ENCODE peak calls at places on chromosomes 5 and 9, in six cellular contexts. L is H9, R is DND-41, D is astrocyte, I is neural progenitor cell, K is MM.1S. M is an unnamed sample.

GRCh38 chr9:81671880-81672280 is 17.5 kb downstream of the TLE1 start:
- DNase-seq in I (no peak), D (peak; percentile 87), R (no peak), L (no peak), K (no peak), M (peak; percentile 69)

GRCh38 chr5:180161420-180162303 is 47.3 kb downstream of the RASGEF1C start:
- DNase-seq in K (no peak), D (no peak), R (no peak), I (peak; percentile 36), L (peak; percentile 48), M (no peak)

GRCh38 chr5:1007681-1008450 is 736 bp upstream of the NKD2 start:
- DNase-seq in L (no peak), D (no peak), I (no peak), K (no peak), R (no peak), M (no peak)

GRCh38 chr9:105150991-105151685 is 93.3 kb upstream of the SLC44A1 start:
- DNase-seq in D (peak; percentile 72), K (no peak), R (no peak), L (no peak), I (no peak), M (no peak)

GRCh38 chr9:112571624-112572341 is 85.2 kb downstream of the KIAA1958 start:
- DNase-seq in L (no peak), I (no peak), D (no peak), K (no peak), R (no peak), M (no peak)

GRCh38 chr5:180173875-180174586 is 35.0 kb downstream of the RASGEF1C start:
- DNase-seq in R (no peak), K (no peak), I (no peak), L (no peak), D (peak; percentile 88), M (no peak)

GRCh38 chr9:19409406-19410194 is 791 bp downstream of the ACER2 start:
- DNase-seq in D (no peak), R (peak; percentile 28), L (peak; percentile 67), I (peak; percentile 64), K (no peak), M (peak; percentile 43)

GRCh38 chr5:138354387-138354786 is 1.9 kb downstream of the KDM3B start:
- DNase-seq in I (peak; percentile 45), D (no peak), K (no peak), L (no peak), R (no peak), M (no peak)

GRCh38 chr5:90792725-90793124 is 234.1 kb downstream of the ADGRV1 start:
- DNase-seq in L (no peak), R (no peak), I (no peak), K (no peak), D (peak; percentile 22), M (no peak)

GRCh38 chr5:169545762-169546161 is 37.8 kb upstream of the SPDL1 start:
- DNase-seq in L (no peak), I (no peak), K (no peak), D (peak; percentile 62), R (no peak), M (no peak)

GRCh38 chr5:97919719-97920118 is 736.7 kb upstream of the RIOK2 start:
- DNase-seq in R (no peak), K (no peak), D (no peak), L (no peak), I (no peak), M (no peak)

GRCh38 chr5:16736158-16736994 is 119.6 kb upstream of the RETREG1 start:
- DNase-seq in I (peak; percentile 74), K (no peak), R (no peak), L (peak; percentile 66), D (peak; percentile 73), M (peak; percentile 86)

GRCh38 chr9:77224750-77225312 is 47.5 kb downstream of the VPS13A start:
- DNase-seq in I (no peak), D (peak; percentile 14), K (no peak), L (no peak), R (no peak), M (no peak)

GRCh38 chr9:4119778-4120554 is 179.9 kb downstream of the GLIS3 start:
- DNase-seq in D (no peak), L (no peak), R (no peak), I (no peak), K (no peak), M (no peak)

GRCh38 chr5:109407913-109408312 is 1.9 kb downstream of the PJA2 start:
- DNase-seq in I (no peak), R (no peak), K (no peak), D (no peak), L (no peak), M (no peak)

GRCh38 chr9:86077286-86077685 is 22.1 kb downstream of the GOLM1 start:
- DNase-seq in D (no peak), I (no peak), K (no peak), R (no peak), L (no peak), M (no peak)

GRCh38 chr9:114015607-114016006 is 62.5 kb downstream of the AMBP start:
- DNase-seq in D (no peak), K (no peak), I (no peak), R (no peak), L (no peak), M (no peak)

GRCh38 chr9:121316852-121317373 is 49.0 kb downstream of the GSN start:
- DNase-seq in I (no peak), K (no peak), R (no peak), L (no peak), D (no peak), M (no peak)

GRCh38 chr9:137646341-137646740 is 27.5 kb downstream of the EHMT1 start:
- DNase-seq in R (no peak), K (no peak), D (no peak), L (no peak), I (no peak), M (no peak)
- H4K20me1 ChIP-seq in R (peaks cover 67% of the 10 kb centered on the region), K (no peaks in the 10 kb centered on the region), D (peaks cover 89% of the 10 kb centered on the region), L (no peaks in the 10 kb centered on the region), I (peaks cover 90% of the 10 kb centered on the region), M (no peaks in the 10 kb centered on the region)

GRCh38 chr9:124273428-124274153 is 15.8 kb downstream of the NEK6 start:
- DNase-seq in L (no peak), R (no peak), I (no peak), D (no peak), K (no peak), M (no peak)

GRCh38 chr9:124270504-124271335 is 13.0 kb downstream of the NEK6 start:
- DNase-seq in D (no peak), R (no peak), L (no peak), I (no peak), K (no peak), M (peak; percentile 49)

GRCh38 chr9:124272118-124272517 is 14.4 kb downstream of the NEK6 start:
- DNase-seq in K (no peak), L (no peak), D (no peak), R (no peak), I (peak; percentile 39), M (no peak)

GRCh38 chr9:124272979-124273378 is 15.2 kb downstream of the NEK6 start:
- DNase-seq in L (no peak), D (no peak), I (no peak), R (no peak), K (no peak), M (no peak)

DNA sequence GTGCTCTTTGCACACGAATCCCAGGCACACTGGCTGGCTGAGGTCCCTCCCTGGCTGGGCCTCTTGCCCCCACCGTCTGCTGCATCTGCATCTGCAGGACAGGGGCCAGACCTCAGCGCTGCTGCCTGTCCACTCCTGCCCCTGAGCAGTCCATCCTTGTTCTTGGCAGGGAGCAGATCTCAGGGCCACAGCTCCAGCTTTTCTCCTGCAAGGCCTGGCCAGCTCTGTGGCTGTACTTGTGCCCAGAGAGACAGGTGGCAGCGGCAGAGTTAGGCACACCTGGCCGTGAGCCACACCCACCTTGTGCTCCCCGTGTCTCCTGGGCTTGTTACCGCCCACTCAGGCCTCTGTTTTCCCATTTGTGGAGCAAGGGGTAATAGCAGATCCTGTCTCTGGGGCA is 13.9 kb downstream of the NEK6 start:
- DNase-seq in R (no peak), L (no peak), I (no peak), K (no peak), D (no peak), M (no peak)
- H4K20me1 ChIP-seq in R (no peaks in the 10 kb centered on the region), L (no peaks in the 10 kb centered on the region), I (peaks cover 74% of the 10 kb centered on the region), K (no peaks in the 10 kb centered on the region), D (peaks cover 97% of the 10 kb centered on the region), M (no peaks in the 10 kb centered on the region)

GRCh38 chr9:37806271-37806670 is 5.7 kb downstream of the DCAF10 start:
- DNase-seq in D (no peak), L (no peak), K (no peak), R (no peak), I (no peak), M (no peak)
- H4K20me1 ChIP-seq in D (peaks cover 59% of the 10 kb centered on the region), L (no peaks in the 10 kb centered on the region), K (peaks cover 3% of the 10 kb centered on the region), R (peaks cover 17% of the 10 kb centered on the region), I (peaks cover 45% of the 10 kb centered on the region), M (peaks cover 12% of the 10 kb centered on the region)

GRCh38 chr9:131597246-131597645 is 51.9 kb downstream of the PRRT1B start:
- DNase-seq in K (no peak), L (no peak), I (no peak), D (no peak), R (no peak), M (no peak)

GRCh38 chr9:131595771-131596743 is 50.7 kb downstream of the PRRT1B start:
- DNase-seq in I (no peak), R (no peak), D (no peak), L (no peak), K (no peak), M (peak; percentile 67)

GRCh38 chr9:131593936-131594665 is 48.8 kb downstream of the PRRT1B start:
- DNase-seq in L (no peak), K (no peak), D (no peak), R (no peak), I (no peak), M (no peak)

GRCh38 chr9:131593255-131593820 is 48.0 kb downstream of the PRRT1B start:
- DNase-seq in K (no peak), D (peak; percentile 23), I (no peak), L (no peak), R (no peak), M (no peak)

DNA sequence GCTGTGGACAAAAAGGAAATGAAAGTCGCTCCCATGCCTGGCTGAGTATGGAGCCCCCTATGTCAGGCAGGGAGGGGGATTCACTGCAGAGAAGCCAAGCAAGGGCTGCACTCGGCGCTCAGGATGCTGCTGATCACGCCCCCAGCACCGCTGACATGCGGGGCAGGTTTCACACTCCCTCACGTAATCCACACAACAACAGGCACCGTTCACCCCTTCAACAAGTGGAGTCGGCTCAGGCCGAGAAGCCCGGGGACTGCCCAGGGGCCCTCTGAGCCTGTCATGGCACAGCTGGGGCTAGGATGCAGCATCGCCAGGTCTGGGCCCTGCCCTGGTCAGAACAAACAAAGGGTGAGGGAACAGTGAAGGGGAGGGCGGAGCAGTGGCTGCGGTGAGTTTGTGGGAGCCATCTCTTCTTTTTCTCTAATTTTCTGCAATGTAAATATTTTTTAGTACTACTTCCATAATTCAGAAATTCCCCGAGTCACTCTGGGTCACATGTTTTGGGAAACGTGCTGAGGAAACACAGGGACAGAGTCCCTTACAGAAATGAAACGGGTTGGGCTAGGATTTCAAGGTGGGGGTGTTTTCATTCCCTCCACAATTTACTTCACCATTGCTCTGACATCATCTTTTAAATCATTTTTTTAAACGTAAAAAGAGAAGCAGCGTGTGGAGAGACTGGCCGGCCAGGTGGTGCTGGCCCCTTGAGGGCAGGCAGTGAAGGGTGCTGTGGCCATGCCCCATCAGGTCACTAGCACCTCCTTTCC is 49.8 kb downstream of the PRRT1B start:
- DNase-seq in R (no peak), K (no peak), I (no peak), D (no peak), L (no peak), M (no peak)
- H4K20me1 ChIP-seq in R (no peaks in the 10 kb centered on the region), K (no peaks in the 10 kb centered on the region), I (no peaks in the 10 kb centered on the region), D (peaks cover 6% of the 10 kb centered on the region), L (no peaks in the 10 kb centered on the region), M (no peaks in the 10 kb centered on the region)

GRCh38 chr5:107455111-107455544 is 215.6 kb downstream of the EFNA5 start:
- DNase-seq in D (peak; percentile 48), I (peak; percentile 29), L (no peak), R (no peak), K (no peak), M (no peak)
- H4K20me1 ChIP-seq in D (no peaks in the 10 kb centered on the region), I (peaks cover 100% of the 10 kb centered on the region), L (no peaks in the 10 kb centered on the region), R (no peaks in the 10 kb centered on the region), K (no peaks in the 10 kb centered on the region), M (no peaks in the 10 kb centered on the region)

M was measured in endothelial cell of umbilical vein.